ENCODE peak calls at places on chromosomes 12 and 14, in four cellular contexts. B is Calu3, R is neural progenitor cell, Z is AG09319. A is an unnamed sample.

GRCh38 chr14:75254381-75254821 is 24.2 kb upstream of the FOS start:
- DNase-seq in B (peak; percentile 56), R (no peak), Z (no peak), A (no peak)

GRCh38 chr12:6226002-6226700 is 26.0 kb downstream of the CD9 start:
- DNase-seq in B (no peak), R (no peak), Z (no peak), A (no peak)

GRCh38 chr14:64801800-64802199 is 77.9 kb downstream of the SPTB start:
- DNase-seq in B (peak; percentile 50), R (peak; percentile 77), Z (no peak), A (peak; percentile 53)

GRCh38 chr14:85565862-85566296 is 35.9 kb downstream of the FLRT2 start:
- DNase-seq in B (no peak), R (no peak), Z (no peak), A (no peak)

GRCh38 chr12:113971392-113971791 is 5.3 kb upstream of the RBM19 start:
- DNase-seq in B (no peak), R (no peak), Z (no peak), A (no peak)

GRCh38 chr14:100673085-100673806 is 53.4 kb upstream of the DLK1 start:
- DNase-seq in B (peak; percentile 53), R (peak; percentile 76), Z (no peak), A (peak; percentile 23)

GRCh38 chr14:21978184-21978998 is 304.8 kb upstream of the OR4E1 start:
- DNase-seq in B (peak; percentile 59), R (peak; percentile 75), Z (no peak), A (peak; percentile 68)

GRCh38 chr12:96210376-96211055 is 16.3 kb downstream of the ELK3 start:
- DNase-seq in B (no peak), R (no peak), Z (no peak), A (no peak)

GRCh38 chr12:52751795-52752194 is 25.4 kb downstream of the KRT76 start:
- DNase-seq in B (no peak), R (no peak), Z (no peak), A (no peak)

GRCh38 chr14:85093631-85094330 is 436.2 kb upstream of the FLRT2 start:
- DNase-seq in B (no peak), R (no peak), Z (no peak), A (no peak)

GRCh38 chr12:128259556-128260070 is 7.4 kb upstream of the TMEM132C start:
- DNase-seq in B (no peak), R (peak; percentile 82), Z (no peak), A (no peak)

GRCh38 chr14:81169711-81170103 is 51.1 kb downstream of the GTF2A1 start:
- DNase-seq in B (no peak), R (peak; percentile 6), Z (no peak), A (no peak)

GRCh38 chr12:97745406-97746101 is 282.9 kb downstream of the RMST start:
- DNase-seq in B (no peak), R (no peak), Z (no peak), A (no peak)

GRCh38 chr12:17928708-17929366 is 161.2 kb downstream of the RERGL start:
- DNase-seq in B (peak; percentile 22), R (peak; percentile 2), Z (no peak), A (no peak)

GRCh38 chr12:93093243-93093642 is 164.1 kb upstream of the EEA1 start:
- DNase-seq in B (no peak), R (no peak), Z (no peak), A (no peak)

GRCh38 chr14:91227183-91227628 is 17.3 kb downstream of the GPR68 start:
- DNase-seq in B (no peak), R (no peak), Z (no peak), A (no peak)

GRCh38 chr14:29716150-29716549 is 211.5 kb downstream of the PRKD1 start:
- DNase-seq in B (no peak), R (no peak), Z (no peak), A (no peak)

GRCh38 chr14:44369401-44370123 is 137.5 kb downstream of the FSCB start:
- DNase-seq in B (no peak), R (no peak), Z (no peak), A (no peak)

GRCh38 chr14:54813081-54813480 is 89.5 kb downstream of the GCH1 start:
- DNase-seq in B (no peak), R (no peak), Z (no peak), A (no peak)

GRCh38 chr12:123022846-123023245 is 42.4 kb downstream of the ARL6IP4 start:
- DNase-seq in B (no peak), R (no peak), Z (no peak), A (no peak)

GRCh38 chr12:49200882-49201594 is 12.2 kb upstream of the TUBA1A start:
- DNase-seq in B (no peak), R (no peak), Z (peak; percentile 52), A (no peak)

GRCh38 chr12:65968889-65969509 is 144.7 kb downstream of the HMGA2 start:
- DNase-seq in B (no peak), R (no peak), Z (no peak), A (no peak)

GRCh38 chr12:30603129-30603528 is 92.5 kb downstream of the IPO8 start:
- DNase-seq in B (no peak), R (no peak), Z (no peak), A (no peak)

DNA sequence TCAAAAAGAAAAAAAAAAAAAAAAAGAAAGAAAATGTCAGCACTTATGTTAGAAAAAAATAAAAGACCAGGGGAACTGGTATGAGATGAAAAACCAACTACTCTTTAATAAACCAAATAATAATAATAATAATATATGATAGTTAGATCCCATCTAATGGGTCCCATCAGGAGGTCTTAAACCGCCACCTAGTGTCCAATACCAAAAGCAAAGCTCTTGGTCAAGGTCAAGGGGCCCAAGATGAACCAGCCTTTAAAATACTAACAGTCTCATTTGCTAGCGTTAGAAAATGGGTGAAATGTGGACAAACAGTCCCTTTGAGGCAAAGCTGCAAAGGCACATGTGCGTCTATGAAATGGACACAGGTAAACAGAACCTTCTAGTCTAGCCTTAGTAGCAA is 12.3 kb downstream of the BRAP start:
- DNase-seq in B (peak; percentile 23), R (no peak), Z (peak; percentile 8), A (no peak)
- TF ChIP-seq CTCF in B (no peak), R (no peak), Z (peak; percentile 62), A (no peak)

DNA sequence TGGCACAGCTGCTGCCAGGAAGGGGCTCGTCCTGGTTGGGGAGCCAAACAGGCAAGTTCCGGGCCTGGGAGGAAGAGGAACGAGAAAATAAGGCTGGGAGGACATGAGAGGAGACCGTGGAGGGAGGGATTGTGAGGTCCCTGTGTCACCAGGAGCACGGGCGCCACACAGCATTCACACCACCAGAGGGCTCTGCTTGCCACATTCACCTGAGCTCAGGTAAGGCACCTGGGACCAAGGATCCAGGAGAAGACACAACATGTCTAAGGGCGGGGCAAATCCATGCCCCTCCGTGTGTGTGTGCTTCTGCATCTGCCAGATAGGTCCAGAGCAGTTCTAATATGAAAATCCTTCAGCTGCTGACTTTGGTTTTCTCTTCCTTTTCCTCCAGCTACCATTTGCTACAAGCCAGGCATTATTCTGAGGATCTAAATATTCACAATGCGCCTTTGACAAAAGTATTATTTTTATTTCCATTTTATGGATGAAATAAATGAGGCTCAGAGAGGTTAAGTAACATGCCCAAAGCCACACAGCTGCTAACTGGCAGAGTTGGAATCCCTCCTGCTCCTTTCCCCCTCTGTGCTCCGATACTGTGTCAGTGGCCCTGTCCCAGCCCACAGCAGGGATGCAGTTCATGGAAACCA is 14.6 kb downstream of the RAPGEF3 start:
- DNase-seq in B (peak; percentile 78), R (peak; percentile 42), Z (no peak), A (no peak)
- TF ChIP-seq CTCF in B (peak; percentile 75), R (peak; percentile 52), Z (peak; percentile 17), A (peak; percentile 49)

GRCh38 chr12:78086553-78087362 is 256.1 kb downstream of the NAV3 start:
- DNase-seq in B (no peak), R (no peak), Z (no peak), A (no peak)
- TF ChIP-seq CTCF in B (no peak), R (peak; percentile 19), Z (peak; percentile 22), A (peak; percentile 21)

DNA sequence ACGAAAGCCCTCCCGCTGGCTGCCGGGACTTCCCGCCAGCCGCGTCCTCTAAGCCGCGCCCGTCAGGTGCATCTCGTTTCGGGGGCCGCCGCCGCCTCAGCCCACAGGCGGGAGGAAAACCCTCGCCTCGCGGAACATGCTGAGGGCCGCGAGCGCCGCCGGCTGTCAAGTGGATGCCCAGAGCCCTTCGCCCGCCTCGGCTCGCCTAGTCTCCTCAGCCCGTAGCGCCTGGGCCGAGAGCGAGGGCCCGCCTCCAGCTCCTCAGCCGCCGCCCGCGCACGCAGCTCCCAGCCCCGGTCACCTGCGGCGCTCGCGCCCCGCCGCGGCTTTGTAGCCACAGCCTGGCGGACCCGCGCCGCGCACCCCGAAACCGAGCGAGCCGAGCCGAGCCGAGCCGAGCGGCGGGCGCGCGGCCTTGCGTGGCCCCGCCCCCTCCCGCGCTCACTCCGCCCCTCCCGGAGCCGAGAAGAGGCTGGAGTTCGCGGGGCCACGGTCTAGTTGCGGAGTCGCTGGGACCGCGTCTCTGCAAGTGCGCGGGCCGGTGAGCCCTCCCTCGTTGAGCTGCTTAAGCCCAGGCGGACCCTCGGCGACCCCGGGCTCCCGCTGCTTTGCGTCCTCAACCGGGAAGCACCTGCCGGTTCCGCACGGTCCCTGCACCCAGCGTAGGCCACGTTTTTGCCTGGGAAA is at the start of gene EML5:
- DNase-seq in B (peak; percentile 85), R (peak; percentile 93), Z (peak; percentile 52), A (peak; percentile 72)
- TF ChIP-seq CTCF in B (peak; percentile 27), R (peak; percentile 19), Z (peak; percentile 17), A (peak; percentile 39)

GRCh38 chr14:23359167-23359626 is 5.8 kb downstream of the EFS start:
- DNase-seq in B (no peak), R (no peak), Z (no peak), A (no peak)

GRCh38 chr14:23361320-23361719 is 3.7 kb downstream of the EFS start:
- DNase-seq in B (no peak), R (no peak), Z (no peak), A (no peak)

GRCh38 chr14:23361763-23362162 is 3.2 kb downstream of the EFS start:
- DNase-seq in B (no peak), R (no peak), Z (no peak), A (no peak)

GRCh38 chr14:23359722-23360447 is 5.1 kb downstream of the EFS start:
- DNase-seq in B (no peak), R (no peak), Z (no peak), A (no peak)

GRCh38 chr14:23360496-23360895 is 4.5 kb downstream of the EFS start:
- DNase-seq in B (peak; percentile 13), R (peak; percentile 43), Z (no peak), A (no peak)
- TF ChIP-seq CTCF in B (no peak), R (peak; percentile 28), Z (no peak), A (no peak)

GRCh38 chr14:87934185-87934584 is 58.8 kb downstream of the GALC start:
- DNase-seq in B (no peak), R (peak; percentile 4), Z (no peak), A (no peak)
- TF ChIP-seq CTCF in B (no peak), R (peak; percentile 31), Z (no peak), A (no peak)